ENCODE peak calls at places on chromosomes 4 and X, in six cellular contexts. V is uterus, Q is upper lobe of right lung, A is epithelial cell of esophagus, D is cardiac fibroblast, X is transverse colon. B is an unnamed sample.

GRCh38 chr4:127709456-127709855 is 20.7 kb upstream of the SLC25A31 start:
- DNase-seq in V (no peak), Q (no peak), A (peak; percentile 78), D (peak; percentile 15), X (no peak), B (no peak)

GRCh38 chr4:3472411-3473141 is 9.5 kb downstream of the DOK7 start:
- DNase-seq in V (no peak), Q (no peak), A (no peak), D (no peak), X (no peak), B (no peak)

GRCh38 chr4:33715996-33716395 is 2528.3 kb downstream of the ARAP2 start:
- DNase-seq in V (no peak), Q (no peak), A (peak; percentile 91), D (peak; percentile 91), X (no peak), B (no peak)

GRCh38 chrX:10821293-10821692 is 200.9 kb upstream of the MID1 start:
- DNase-seq in V (peak; percentile 15), Q (no peak), A (no peak), D (no peak), X (no peak), B (no peak)

GRCh38 chr4:155592568-155593343 is 73.9 kb upstream of the GUCY1A1 start:
- DNase-seq in V (peak; percentile 39), Q (no peak), A (no peak), D (peak; percentile 92), X (no peak), B (no peak)

GRCh38 chr4:62455871-62456270 is 1255.7 kb downstream of the ADGRL3 start:
- DNase-seq in V (no peak), Q (no peak), A (no peak), D (no peak), X (no peak), B (no peak)

GRCh38 chr4:80069837-80070788 is 2.9 kb downstream of the ANTXR2 start:
- DNase-seq in V (no peak), Q (no peak), A (peak; percentile 70), D (no peak), X (no peak), B (no peak)

GRCh38 chr4:3436798-3437581 is 4.8 kb upstream of the HGFAC start:
- DNase-seq in V (no peak), Q (peak; percentile 79), A (peak; percentile 98), D (peak; percentile 40), X (peak; percentile 66), B (no peak)

GRCh38 chrX:95995600-95995999 is 689.0 kb upstream of the DIAPH2 start:
- DNase-seq in V (no peak), Q (no peak), A (peak; percentile 20), D (no peak), X (no peak), B (no peak)

GRCh38 chrX:63889001-63889400 is 104.0 kb upstream of the ARHGEF9 start:
- DNase-seq in V (no peak), Q (no peak), A (peak; percentile 60), D (no peak), X (no peak), B (no peak)

GRCh38 chrX:153901753-153902140 is 2.7 kb upstream of the AVPR2 start:
- DNase-seq in V (no peak), Q (no peak), A (no peak), D (no peak), X (no peak), B (no peak)

GRCh38 chrX:150936556-150936955 is 38.1 kb upstream of the CD99L2 start:
- DNase-seq in V (no peak), Q (no peak), A (no peak), D (no peak), X (no peak), B (no peak)

GRCh38 chrX:45806410-45807121 is 605.9 kb upstream of the DIPK2B start:
- DNase-seq in V (peak; percentile 32), Q (no peak), A (peak; percentile 46), D (peak; percentile 85), X (no peak), B (no peak)

GRCh38 chr4:72136429-72136828 is 104.6 kb downstream of the NPFFR2 start:
- DNase-seq in V (no peak), Q (no peak), A (no peak), D (no peak), X (no peak), B (no peak)

GRCh38 chr4:126630171-126630570 is 1002.6 kb upstream of the INTU start:
- DNase-seq in V (no peak), Q (no peak), A (no peak), D (peak; percentile 45), X (no peak), B (no peak)

GRCh38 chr4:102612824-102613366 is 111.7 kb downstream of the NFKB1 start:
- DNase-seq in V (no peak), Q (no peak), A (peak; percentile 90), D (no peak), X (no peak), B (no peak)

GRCh38 chr4:47703008-47703407 is 134.9 kb downstream of the CORIN start:
- DNase-seq in V (no peak), Q (no peak), A (no peak), D (no peak), X (no peak), B (no peak)

GRCh38 chrX:16357902-16358301 is 190.6 kb downstream of the MAGEB17 start:
- DNase-seq in V (no peak), Q (no peak), A (no peak), D (no peak), X (no peak), B (no peak)

GRCh38 chrX:24055043-24055356 is 244 bp downstream of the EIF2S3 start:
- DNase-seq in V (no peak), Q (no peak), A (no peak), D (no peak), X (no peak), B (no peak)

DNA sequence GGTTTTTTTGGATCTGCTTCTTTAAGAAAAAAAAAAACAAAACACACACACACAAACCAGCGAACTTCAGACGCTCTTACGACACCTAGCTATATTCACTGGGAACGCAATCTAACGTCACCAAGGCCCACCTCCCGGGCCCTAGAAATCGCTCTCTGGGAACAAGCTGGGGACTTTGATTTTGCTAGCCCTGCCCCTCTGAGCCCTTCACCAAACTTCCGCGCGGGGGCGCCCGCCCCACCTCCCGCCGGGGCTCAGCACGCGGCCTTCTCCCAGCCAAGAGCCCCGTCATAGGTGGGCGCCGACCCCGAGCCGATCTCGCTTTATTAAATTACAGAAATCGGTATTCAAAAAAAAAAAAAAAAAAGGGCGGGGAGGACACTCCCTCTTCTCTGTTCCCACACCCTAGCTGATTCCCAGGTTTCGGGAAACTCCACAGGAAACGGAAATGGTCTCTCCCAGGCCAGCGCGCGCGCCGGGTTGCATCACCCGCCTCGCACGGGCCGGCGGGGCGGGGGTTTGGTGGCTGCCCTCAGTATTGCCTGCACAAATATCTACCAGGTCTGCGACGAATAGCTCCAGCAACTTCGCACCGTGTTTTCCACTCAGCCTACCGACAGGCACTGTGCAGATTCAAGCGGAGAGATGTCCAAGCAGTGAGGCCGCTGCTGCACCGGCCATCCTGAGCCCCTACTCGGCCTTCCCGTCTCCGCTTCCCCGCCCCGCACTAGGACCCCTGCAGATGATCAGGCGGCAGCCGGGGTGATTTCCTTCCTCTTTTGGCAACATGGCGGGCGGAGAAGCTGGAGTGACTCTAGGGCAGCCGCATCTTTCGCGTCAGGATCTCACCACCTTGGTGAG is at the start of gene EIF2S3:
- DNase-seq in V (peak; percentile 93), Q (peak; percentile 91), A (peak; percentile 92), D (peak; percentile 97), X (peak; percentile 91), B (peak; percentile 85)
- H3K4me3 ChIP-seq in V (peak within 1 kb of the TSS; percentile 75), Q (peak within 1 kb of the TSS; percentile 72), A (no peak within 1 kb of the TSS), D (peak within 1 kb of the TSS; percentile 79), X (peak within 1 kb of the TSS; percentile 70), B (no peak within 1 kb of the TSS)

GRCh38 chr4:142402156-142402555 is 443.9 kb downstream of the INPP4B start:
- DNase-seq in V (no peak), Q (no peak), A (no peak), D (no peak), X (no peak), B (no peak)

GRCh38 chr4:142402925-142403324 is 443.2 kb downstream of the INPP4B start:
- DNase-seq in V (no peak), Q (no peak), A (peak; percentile 85), D (peak; percentile 58), X (no peak), B (no peak)

GRCh38 chr4:142406051-142406549 is 440.0 kb downstream of the INPP4B start:
- DNase-seq in V (no peak), Q (no peak), A (peak; percentile 69), D (peak; percentile 43), X (no peak), B (no peak)

GRCh38 chr4:142405021-142405991 is 440.8 kb downstream of the INPP4B start:
- DNase-seq in V (peak; percentile 47), Q (no peak), A (peak; percentile 95), D (peak; percentile 80), X (peak; percentile 33), B (no peak)

DNA sequence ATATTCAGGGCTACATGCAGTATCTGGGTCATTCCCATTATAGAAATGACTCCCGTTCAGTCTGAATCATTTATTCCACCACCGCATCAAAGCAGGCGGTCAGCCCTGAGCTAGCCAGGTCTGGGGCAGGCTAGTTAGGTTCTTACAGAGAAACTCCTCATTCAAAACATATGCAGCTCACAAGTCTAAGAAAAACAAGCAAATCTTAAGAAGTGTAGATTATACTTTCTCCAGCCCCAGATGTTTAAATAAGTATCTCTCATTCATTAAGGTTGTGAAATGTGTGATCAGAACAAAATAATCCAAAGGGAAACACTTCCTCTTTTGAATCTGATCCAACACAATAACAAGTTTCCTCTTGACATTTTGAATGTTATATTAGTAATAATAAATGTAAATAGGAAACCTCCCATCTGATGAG is 441.9 kb downstream of the INPP4B start:
- DNase-seq in V (peak; percentile 24), Q (no peak), A (peak; percentile 77), D (peak; percentile 63), X (no peak), B (no peak)
- H3K4me3 ChIP-seq in V (no peak overlapping the region), Q (peak overlapping the region; percentile 50), A (peak overlapping the region; percentile 66), D (peak overlapping the region; percentile 27), X (no peak overlapping the region), B (no peak overlapping the region)

GRCh38 chrX:147910607-147911006 is 1.1 kb upstream of the FMR1 start:
- DNase-seq in V (no peak), Q (no peak), A (no peak), D (no peak), X (no peak), B (no peak)
- H3K4me3 ChIP-seq in V (no peak overlapping the region), Q (no peak overlapping the region), A (no peak overlapping the region), D (no peak overlapping the region), X (no peak overlapping the region), B (no peak overlapping the region)

GRCh38 chr4:140641789-140642439 is 73.2 kb upstream of the UCP1 start:
- DNase-seq in V (no peak), Q (peak; percentile 68), A (no peak), D (no peak), X (no peak), B (no peak)
- H3K4me3 ChIP-seq in V (no peak overlapping the region), Q (peak overlapping the region; percentile 39), A (no peak overlapping the region), D (no peak overlapping the region), X (no peak overlapping the region), B (no peak overlapping the region)

B was measured in BE2C.